ENCODE peak calls at places on chromosomes 4 and X, in four cellular contexts. V, H, L and K are unnamed samples.

GRCh38 chr4:153750197-153750817 is 9.5 kb downstream of the RNF175 start:
- DNase-seq in V (peak), H (peak), L (peak), K (peak)

GRCh38 chr4:76723916-76724315 is 174.0 kb downstream of the SOWAHB start:
- DNase-seq in V (no peak), H (no peak), L (no peak), K (no peak)

GRCh38 chr4:66688674-66689073 is 856.6 kb downstream of the CENPC start:
- DNase-seq in V (no peak), H (no peak), L (no peak), K (peak)

GRCh38 chr4:8917868-8918783 is 46.5 kb upstream of the HMX1 start:
- DNase-seq in V (peak), H (peak), L (peak), K (peak)

GRCh38 chr4:112708772-112709171 is 71.8 kb downstream of the LARP7 start:
- DNase-seq in V (no peak), H (no peak), L (no peak), K (no peak)

GRCh38 chrX:102154218-102154860 is 1.4 kb downstream of the BEX5 start:
- DNase-seq in V (peak), H (peak), L (no peak), K (peak)

GRCh38 chr4:128228778-128229457 is 58.7 kb downstream of the PGRMC2 start:
- DNase-seq in V (no peak), H (no peak), L (no peak), K (no peak)

GRCh38 chrX:132423323-132423722 is 65.5 kb downstream of the MBNL3 start:
- DNase-seq in V (no peak), H (no peak), L (no peak), K (no peak)

GRCh38 chr4:152606800-152607577 is 71.1 kb upstream of the FBXW7 start:
- DNase-seq in V (no peak), H (no peak), L (no peak), K (no peak)

GRCh38 chrX:148049441-148049840 is 68.3 kb downstream of the FMR1NB start:
- DNase-seq in V (no peak), H (peak), L (peak), K (peak)

GRCh38 chr4:91325495-91325894 is 978.3 kb upstream of the GRID2 start:
- DNase-seq in V (no peak), H (no peak), L (no peak), K (no peak)

GRCh38 chr4:14841801-14842748 is 160.2 kb upstream of the CPEB2 start:
- DNase-seq in V (no peak), H (no peak), L (no peak), K (no peak)

GRCh38 chr4:182801626-182802025 is 115.6 kb downstream of the DCTD start:
- DNase-seq in V (no peak), H (no peak), L (no peak), K (no peak)

GRCh38 chr4:8725071-8725841 is 132.7 kb downstream of the CPZ start:
- DNase-seq in V (no peak), H (no peak), L (no peak), K (no peak)

GRCh38 chr4:1802720-1803522 is 9.8 kb downstream of the FGFR3 start:
- DNase-seq in V (peak), H (peak), L (no peak), K (no peak)
- TF ChIP-seq ELF4 in V (no peak), H (no peak), L (no peak), K (no peak)

GRCh38 chrX:68292471-68292870 is 140.8 kb downstream of the OPHN1 start:
- DNase-seq in V (no peak), H (no peak), L (no peak), K (no peak)
- TF ChIP-seq ELF4 in V (no peak), H (no peak), L (no peak), K (no peak)

GRCh38 chrX:24293412-24293811 is 20.5 kb downstream of the SUPT20HL2 start:
- DNase-seq in V (no peak), H (no peak), L (no peak), K (no peak)

GRCh38 chrX:24298191-24298590 is 15.7 kb downstream of the SUPT20HL2 start:
- DNase-seq in V (no peak), H (no peak), L (no peak), K (no peak)

GRCh38 chrX:24292358-24292757 is 21.5 kb downstream of the SUPT20HL2 start:
- DNase-seq in V (no peak), H (no peak), L (no peak), K (no peak)

DNA sequence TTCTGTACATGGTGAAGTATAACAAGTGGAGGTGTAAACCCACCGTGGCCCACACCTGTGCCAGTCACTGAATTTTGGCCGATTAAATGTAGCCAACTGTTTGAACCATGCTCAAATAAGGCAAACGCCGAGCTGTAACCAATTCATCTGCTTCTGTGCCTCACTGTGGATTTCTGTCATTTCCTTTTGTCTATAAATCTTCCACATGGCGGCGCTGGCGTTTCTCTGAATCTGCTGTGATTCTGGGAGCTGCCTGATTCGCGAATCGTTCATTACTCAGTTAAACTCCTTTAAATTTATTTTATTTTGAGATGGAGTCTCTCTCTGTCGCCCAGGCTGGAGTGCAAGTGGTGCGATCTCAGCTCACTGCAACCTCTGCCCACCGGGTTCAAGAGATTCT is 19.2 kb downstream of the SUPT20HL2 start:
- DNase-seq in V (peak), H (no peak), L (no peak), K (peak)
- TF ChIP-seq ELF4 in V (no peak), H (no peak), L (no peak), K (no peak)

GRCh38 chrX:1164322-1165288 is 47.8 kb downstream of the CRLF2 start:
- DNase-seq in V (peak), H (no peak), L (no peak), K (no peak)
- TF ChIP-seq ELF4 in V (no peak), H (no peak), L (no peak), K (no peak)

GRCh38 chrX:109484886-109485285 is 3.0 kb upstream of the GUCY2F start:
- DNase-seq in V (no peak), H (no peak), L (no peak), K (no peak)

GRCh38 chrX:109489174-109489573 is 7.3 kb upstream of the GUCY2F start:
- DNase-seq in V (no peak), H (no peak), L (no peak), K (no peak)

GRCh38 chrX:109481986-109482385 is at the start of gene GUCY2F:
- DNase-seq in V (no peak), H (no peak), L (no peak), K (no peak)

GRCh38 chrX:109485470-109486340 is 3.8 kb upstream of the GUCY2F start:
- DNase-seq in V (peak), H (peak), L (peak), K (peak)

GRCh38 chrX:109487640-109488039 is 5.8 kb upstream of the GUCY2F start:
- DNase-seq in V (no peak), H (no peak), L (no peak), K (no peak)
- TF ChIP-seq ELF4 in V (no peak), H (no peak), L (no peak), K (no peak)

GRCh38 chr4:121360496-121360895 is 20.3 kb downstream of the QRFPR start:
- DNase-seq in V (no peak), H (no peak), L (no peak), K (no peak)
- TF ChIP-seq ELF4 in V (no peak), H (no peak), L (no peak), K (no peak)